ENCODE peak calls at places on chromosome 13, in eight cellular contexts. One of them, this sample, is unnamed.

GRCh38 chr13:99417151-99417820 is 84.0 kb upstream of the TM9SF2 start:
- DNase-seq in Panc1: no peak
- DNase-seq in stomach: peak; percentile 22
- DNase-seq in DND-41: peak; percentile 59
- DNase-seq in transverse colon: no peak
- DNase-seq in CD4-positive, alpha-beta memory T cell: no peak
- DNase-seq in CD4-positive, CD25-positive, alpha-beta regulatory T cell: no peak
- DNase-seq in heart right ventricle: no peak
- DNase-seq in this sample: no peak

GRCh38 chr13:49776871-49777270 is 15.6 kb downstream of the KPNA3 start:
- DNase-seq in stomach: no peak
- DNase-seq in Panc1: no peak
- DNase-seq in DND-41: no peak
- DNase-seq in transverse colon: no peak
- DNase-seq in CD4-positive, alpha-beta memory T cell: no peak
- DNase-seq in heart right ventricle: no peak
- DNase-seq in CD4-positive, CD25-positive, alpha-beta regulatory T cell: no peak
- DNase-seq in this sample: no peak

GRCh38 chr13:106499905-106500304 is 35.6 kb downstream of the EFNB2 start:
- DNase-seq in CD4-positive, alpha-beta memory T cell: no peak
- DNase-seq in Panc1: no peak
- DNase-seq in stomach: no peak
- DNase-seq in DND-41: peak; percentile 77
- DNase-seq in transverse colon: no peak
- DNase-seq in CD4-positive, CD25-positive, alpha-beta regulatory T cell: no peak
- DNase-seq in heart right ventricle: no peak
- DNase-seq in this sample: no peak

GRCh38 chr13:64471916-64472315 is 2758.2 kb downstream of the PCDH9 start:
- DNase-seq in transverse colon: no peak
- DNase-seq in heart right ventricle: no peak
- DNase-seq in CD4-positive, alpha-beta memory T cell: no peak
- DNase-seq in DND-41: no peak
- DNase-seq in Panc1: peak; percentile 20
- DNase-seq in stomach: no peak
- DNase-seq in CD4-positive, CD25-positive, alpha-beta regulatory T cell: no peak
- DNase-seq in this sample: no peak

GRCh38 chr13:84668637-84669036 is 786.4 kb upstream of the SLITRK1 start:
- DNase-seq in CD4-positive, alpha-beta memory T cell: no peak
- DNase-seq in CD4-positive, CD25-positive, alpha-beta regulatory T cell: no peak
- DNase-seq in Panc1: no peak
- DNase-seq in stomach: no peak
- DNase-seq in DND-41: no peak
- DNase-seq in heart right ventricle: no peak
- DNase-seq in transverse colon: no peak
- DNase-seq in this sample: no peak

GRCh38 chr13:73307481-73307880 is 248.7 kb downstream of the KLF5 start:
- DNase-seq in transverse colon: peak; percentile 34
- DNase-seq in Panc1: no peak
- DNase-seq in stomach: no peak
- DNase-seq in CD4-positive, CD25-positive, alpha-beta regulatory T cell: no peak
- DNase-seq in DND-41: no peak
- DNase-seq in CD4-positive, alpha-beta memory T cell: no peak
- DNase-seq in heart right ventricle: no peak
- DNase-seq in this sample: no peak

GRCh38 chr13:69947577-69947976 is 160.0 kb upstream of the ATXN8OS start:
- DNase-seq in transverse colon: no peak
- DNase-seq in Panc1: no peak
- DNase-seq in stomach: no peak
- DNase-seq in DND-41: no peak
- DNase-seq in CD4-positive, CD25-positive, alpha-beta regulatory T cell: no peak
- DNase-seq in heart right ventricle: no peak
- DNase-seq in CD4-positive, alpha-beta memory T cell: no peak
- DNase-seq in this sample: no peak

GRCh38 chr13:79647518-79647917 is 166.6 kb downstream of the NDFIP2 start:
- DNase-seq in stomach: no peak
- DNase-seq in transverse colon: no peak
- DNase-seq in Panc1: no peak
- DNase-seq in CD4-positive, alpha-beta memory T cell: no peak
- DNase-seq in CD4-positive, CD25-positive, alpha-beta regulatory T cell: no peak
- DNase-seq in heart right ventricle: no peak
- DNase-seq in DND-41: no peak
- DNase-seq in this sample: no peak

GRCh38 chr13:48210178-48210577 is 22.8 kb upstream of the ITM2B start:
- DNase-seq in CD4-positive, CD25-positive, alpha-beta regulatory T cell: peak; percentile 58
- DNase-seq in DND-41: no peak
- DNase-seq in transverse colon: no peak
- DNase-seq in Panc1: peak; percentile 50
- DNase-seq in stomach: no peak
- DNase-seq in CD4-positive, alpha-beta memory T cell: no peak
- DNase-seq in heart right ventricle: no peak
- DNase-seq in this sample: no peak

GRCh38 chr13:36154567-36155231 is 23.5 kb upstream of the DCLK1 start:
- DNase-seq in DND-41: no peak
- DNase-seq in stomach: no peak
- DNase-seq in heart right ventricle: peak; percentile 27
- DNase-seq in CD4-positive, alpha-beta memory T cell: no peak
- DNase-seq in Panc1: no peak
- DNase-seq in transverse colon: no peak
- DNase-seq in CD4-positive, CD25-positive, alpha-beta regulatory T cell: no peak
- DNase-seq in this sample: no peak

GRCh38 chr13:111242585-111242984 is 77.9 kb upstream of the TEX29 start:
- DNase-seq in DND-41: no peak
- DNase-seq in transverse colon: no peak
- DNase-seq in heart right ventricle: no peak
- DNase-seq in stomach: no peak
- DNase-seq in CD4-positive, CD25-positive, alpha-beta regulatory T cell: no peak
- DNase-seq in CD4-positive, alpha-beta memory T cell: no peak
- DNase-seq in Panc1: no peak
- DNase-seq in this sample: no peak

GRCh38 chr13:97528518-97528917 is 94.5 kb downstream of the RAP2A start:
- DNase-seq in stomach: no peak
- DNase-seq in heart right ventricle: no peak
- DNase-seq in Panc1: no peak
- DNase-seq in DND-41: no peak
- DNase-seq in CD4-positive, CD25-positive, alpha-beta regulatory T cell: no peak
- DNase-seq in transverse colon: no peak
- DNase-seq in CD4-positive, alpha-beta memory T cell: no peak
- DNase-seq in this sample: no peak

GRCh38 chr13:102380012-102380411 is 21.8 kb downstream of the FGF14 start:
- DNase-seq in DND-41: no peak
- DNase-seq in CD4-positive, alpha-beta memory T cell: no peak
- DNase-seq in Panc1: no peak
- DNase-seq in heart right ventricle: no peak
- DNase-seq in transverse colon: no peak
- DNase-seq in stomach: no peak
- DNase-seq in CD4-positive, CD25-positive, alpha-beta regulatory T cell: no peak
- DNase-seq in this sample: no peak

GRCh38 chr13:25117312-25117711 is 21.4 kb downstream of the PABPC3 start:
- DNase-seq in stomach: peak; percentile 50
- DNase-seq in transverse colon: no peak
- DNase-seq in CD4-positive, CD25-positive, alpha-beta regulatory T cell: no peak
- DNase-seq in CD4-positive, alpha-beta memory T cell: no peak
- DNase-seq in heart right ventricle: no peak
- DNase-seq in DND-41: no peak
- DNase-seq in Panc1: no peak
- DNase-seq in this sample: no peak

GRCh38 chr13:110913322-110913721 is 1.5 kb downstream of the ANKRD10 start:
- DNase-seq in stomach: peak; percentile 33
- DNase-seq in Panc1: no peak
- DNase-seq in DND-41: peak; percentile 56
- DNase-seq in CD4-positive, alpha-beta memory T cell: peak; percentile 26
- DNase-seq in transverse colon: peak; percentile 76
- DNase-seq in CD4-positive, CD25-positive, alpha-beta regulatory T cell: peak; percentile 64
- DNase-seq in heart right ventricle: no peak
- DNase-seq in this sample: no peak

GRCh38 chr13:32837307-32837972 is 178.8 kb upstream of the KL start:
- DNase-seq in Panc1: peak; percentile 27
- DNase-seq in CD4-positive, alpha-beta memory T cell: no peak
- DNase-seq in stomach: no peak
- DNase-seq in heart right ventricle: no peak
- DNase-seq in DND-41: no peak
- DNase-seq in transverse colon: no peak
- DNase-seq in CD4-positive, CD25-positive, alpha-beta regulatory T cell: no peak
- DNase-seq in this sample: no peak

GRCh38 chr13:51882570-51883225 is 20.9 kb downstream of the CCDC70 start:
- DNase-seq in Panc1: no peak
- DNase-seq in stomach: no peak
- DNase-seq in transverse colon: no peak
- DNase-seq in CD4-positive, alpha-beta memory T cell: no peak
- DNase-seq in DND-41: no peak
- DNase-seq in CD4-positive, CD25-positive, alpha-beta regulatory T cell: no peak
- DNase-seq in heart right ventricle: no peak
- DNase-seq in this sample: no peak

GRCh38 chr13:97648881-97649224 is 214.9 kb downstream of the RAP2A start:
- DNase-seq in CD4-positive, alpha-beta memory T cell: no peak
- DNase-seq in stomach: no peak
- DNase-seq in transverse colon: no peak
- DNase-seq in Panc1: no peak
- DNase-seq in heart right ventricle: no peak
- DNase-seq in CD4-positive, CD25-positive, alpha-beta regulatory T cell: no peak
- DNase-seq in DND-41: no peak
- DNase-seq in this sample: no peak

GRCh38 chr13:71240906-71241305 is 626.1 kb downstream of the DACH1 start:
- DNase-seq in CD4-positive, CD25-positive, alpha-beta regulatory T cell: no peak
- DNase-seq in transverse colon: no peak
- DNase-seq in CD4-positive, alpha-beta memory T cell: no peak
- DNase-seq in heart right ventricle: no peak
- DNase-seq in DND-41: no peak
- DNase-seq in stomach: no peak
- DNase-seq in Panc1: no peak
- DNase-seq in this sample: no peak

GRCh38 chr13:33307820-33308219 is 22.3 kb upstream of the STARD13 start:
- DNase-seq in CD4-positive, CD25-positive, alpha-beta regulatory T cell: no peak
- DNase-seq in transverse colon: no peak
- DNase-seq in Panc1: no peak
- DNase-seq in stomach: no peak
- DNase-seq in DND-41: no peak
- DNase-seq in heart right ventricle: no peak
- DNase-seq in CD4-positive, alpha-beta memory T cell: no peak
- DNase-seq in this sample: no peak

GRCh38 chr13:109157275-109157674 is 527.9 kb downstream of the MYO16 start:
- DNase-seq in DND-41: no peak
- DNase-seq in stomach: no peak
- DNase-seq in CD4-positive, CD25-positive, alpha-beta regulatory T cell: no peak
- DNase-seq in CD4-positive, alpha-beta memory T cell: no peak
- DNase-seq in Panc1: no peak
- DNase-seq in transverse colon: no peak
- DNase-seq in heart right ventricle: no peak
- DNase-seq in this sample: no peak

GRCh38 chr13:109156181-109156935 is 526.9 kb downstream of the MYO16 start:
- DNase-seq in heart right ventricle: peak; percentile 54
- DNase-seq in transverse colon: no peak
- DNase-seq in DND-41: no peak
- DNase-seq in CD4-positive, CD25-positive, alpha-beta regulatory T cell: no peak
- DNase-seq in Panc1: peak; percentile 66
- DNase-seq in stomach: no peak
- DNase-seq in CD4-positive, alpha-beta memory T cell: no peak
- DNase-seq in this sample: no peak

GRCh38 chr13:109154146-109154545 is 524.7 kb downstream of the MYO16 start:
- DNase-seq in CD4-positive, alpha-beta memory T cell: no peak
- DNase-seq in stomach: no peak
- DNase-seq in Panc1: no peak
- DNase-seq in heart right ventricle: no peak
- DNase-seq in transverse colon: no peak
- DNase-seq in CD4-positive, CD25-positive, alpha-beta regulatory T cell: no peak
- DNase-seq in DND-41: no peak
- DNase-seq in this sample: no peak

GRCh38 chr13:109154546-109154945 is 525.1 kb downstream of the MYO16 start:
- DNase-seq in heart right ventricle: no peak
- DNase-seq in transverse colon: no peak
- DNase-seq in stomach: no peak
- DNase-seq in Panc1: no peak
- DNase-seq in DND-41: no peak
- DNase-seq in CD4-positive, CD25-positive, alpha-beta regulatory T cell: no peak
- DNase-seq in CD4-positive, alpha-beta memory T cell: no peak
- DNase-seq in this sample: no peak

GRCh38 chr13:109155301-109155761 is 525.9 kb downstream of the MYO16 start:
- DNase-seq in transverse colon: no peak
- DNase-seq in CD4-positive, CD25-positive, alpha-beta regulatory T cell: no peak
- DNase-seq in Panc1: no peak
- DNase-seq in DND-41: no peak
- DNase-seq in stomach: no peak
- DNase-seq in CD4-positive, alpha-beta memory T cell: no peak
- DNase-seq in heart right ventricle: no peak
- DNase-seq in this sample: no peak
- H3K4me1 ChIP-seq in transverse colon: no peaks in the 10 kb centered on the region
- H3K4me1 ChIP-seq in CD4-positive, CD25-positive, alpha-beta regulatory T cell: no peaks in the 10 kb centered on the region
- H3K4me1 ChIP-seq in Panc1: peaks cover 47% of the 10 kb centered on the region
- H3K4me1 ChIP-seq in DND-41: no peaks in the 10 kb centered on the region
- H3K4me1 ChIP-seq in stomach: peaks cover 7% of the 10 kb centered on the region
- H3K4me1 ChIP-seq in CD4-positive, alpha-beta memory T cell: no peaks in the 10 kb centered on the region
- H3K4me1 ChIP-seq in heart right ventricle: peaks cover 4% of the 10 kb centered on the region
- H3K4me1 ChIP-seq in this sample: no peaks in the 10 kb centered on the region

DNA sequence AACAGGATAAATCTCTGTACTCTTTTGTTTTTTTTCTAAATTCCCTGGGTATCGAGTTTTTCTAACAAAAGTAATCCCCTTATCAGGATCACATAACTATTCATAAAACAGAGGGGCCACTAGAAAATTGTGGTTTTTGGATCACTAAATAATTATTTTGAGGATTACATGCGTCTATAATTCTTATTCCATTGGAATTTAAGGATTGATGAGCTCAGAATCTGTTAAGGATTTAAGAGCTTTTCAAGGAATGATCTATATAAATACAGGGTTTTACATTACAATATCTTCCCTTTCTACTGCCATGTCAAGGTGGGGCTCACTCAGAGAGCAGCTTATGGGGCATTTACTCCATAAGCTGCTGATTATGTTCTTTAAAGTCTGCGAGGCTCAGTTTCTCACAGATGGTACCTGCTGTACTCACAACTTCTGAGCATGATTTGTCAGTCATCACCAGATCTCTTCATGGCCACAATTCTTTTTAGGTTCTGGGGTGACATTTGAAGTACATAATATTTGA is 449.8 kb downstream of the PCDH17 start:
- DNase-seq in CD4-positive, CD25-positive, alpha-beta regulatory T cell: no peak
- DNase-seq in heart right ventricle: no peak
- DNase-seq in Panc1: no peak
- DNase-seq in DND-41: no peak
- DNase-seq in transverse colon: no peak
- DNase-seq in CD4-positive, alpha-beta memory T cell: no peak
- DNase-seq in stomach: no peak
- DNase-seq in this sample: no peak
- H3K9me3 ChIP-seq in CD4-positive, CD25-positive, alpha-beta regulatory T cell: peaks cover 2% of the 10 kb centered on the region
- H3K9me3 ChIP-seq in heart right ventricle: no peaks in the 10 kb centered on the region
- H3K9me3 ChIP-seq in Panc1: no peaks in the 10 kb centered on the region
- H3K9me3 ChIP-seq in DND-41: no peaks in the 10 kb centered on the region
- H3K9me3 ChIP-seq in transverse colon: no peaks in the 10 kb centered on the region
- H3K9me3 ChIP-seq in CD4-positive, alpha-beta memory T cell: no peaks in the 10 kb centered on the region
- H3K9me3 ChIP-seq in stomach: no peaks in the 10 kb centered on the region
- H3K9me3 ChIP-seq in this sample: no peaks in the 10 kb centered on the region

GRCh38 chr13:40407567-40407966 is 258.9 kb downstream of the FOXO1 start:
- DNase-seq in transverse colon: no peak
- DNase-seq in CD4-positive, CD25-positive, alpha-beta regulatory T cell: no peak
- DNase-seq in DND-41: no peak
- DNase-seq in heart right ventricle: no peak
- DNase-seq in Panc1: no peak
- DNase-seq in CD4-positive, alpha-beta memory T cell: no peak
- DNase-seq in stomach: no peak
- DNase-seq in this sample: no peak
- H3K4me1 ChIP-seq in transverse colon: peaks cover 13% of the 10 kb centered on the region
- H3K4me1 ChIP-seq in CD4-positive, CD25-positive, alpha-beta regulatory T cell: peaks cover under 1% of the 10 kb centered on the region
- H3K4me1 ChIP-seq in DND-41: no peaks in the 10 kb centered on the region
- H3K4me1 ChIP-seq in heart right ventricle: peaks cover 24% of the 10 kb centered on the region
- H3K4me1 ChIP-seq in Panc1: no peaks in the 10 kb centered on the region
- H3K4me1 ChIP-seq in CD4-positive, alpha-beta memory T cell: peaks cover 3% of the 10 kb centered on the region
- H3K4me1 ChIP-seq in stomach: peaks cover 12% of the 10 kb centered on the region
- H3K4me1 ChIP-seq in this sample: no peaks in the 10 kb centered on the region

GRCh38 chr13:77714119-77714755 is 16.8 kb downstream of the SLAIN1 start:
- DNase-seq in heart right ventricle: no peak
- DNase-seq in CD4-positive, CD25-positive, alpha-beta regulatory T cell: no peak
- DNase-seq in stomach: no peak
- DNase-seq in transverse colon: no peak
- DNase-seq in Panc1: no peak
- DNase-seq in DND-41: no peak
- DNase-seq in CD4-positive, alpha-beta memory T cell: no peak
- DNase-seq in this sample: no peak
- H3K9me3 ChIP-seq in heart right ventricle: no peaks in the 10 kb centered on the region
- H3K9me3 ChIP-seq in CD4-positive, CD25-positive, alpha-beta regulatory T cell: peaks cover 3% of the 10 kb centered on the region
- H3K9me3 ChIP-seq in stomach: peaks cover 16% of the 10 kb centered on the region
- H3K9me3 ChIP-seq in transverse colon: no peaks in the 10 kb centered on the region
- H3K9me3 ChIP-seq in Panc1: no peaks in the 10 kb centered on the region
- H3K9me3 ChIP-seq in DND-41: no peaks in the 10 kb centered on the region
- H3K9me3 ChIP-seq in CD4-positive, alpha-beta memory T cell: no peaks in the 10 kb centered on the region
- H3K9me3 ChIP-seq in this sample: no peaks in the 10 kb centered on the region

This sample was measured in effector memory CD4-positive, alpha-beta T cell.